ENCODE peak calls at places on chromosomes 3 and 15, in five cellular contexts. O is A549, A is glutamatergic neuron, K is colonic mucosa, F is esophagus squamous epithelium. M is an unnamed sample.

GRCh38 chr15:40594429-40594836 is 384 bp downstream of the KNL1 start:
- DNase-seq in F (no peak), K (peak), O (peak), A (peak), M (peak)

GRCh38 chr15:97168704-97169475 is 791.6 kb upstream of the ARRDC4 start:
- DNase-seq in F (no peak), O (no peak), A (no peak), K (no peak), M (no peak)

GRCh38 chr3:113105980-113106379 is 105.4 kb upstream of the BOC start:
- DNase-seq in K (no peak), A (no peak), O (no peak), F (no peak), M (no peak)

GRCh38 chr3:32797776-32798175 is 20.0 kb upstream of the TRIM71 start:
- DNase-seq in F (no peak), O (no peak), A (no peak), K (no peak), M (no peak)

GRCh38 chr15:82882250-82882928 is 70.1 kb downstream of the HOMER2 start:
- DNase-seq in A (no peak), O (no peak), K (no peak), F (no peak), M (no peak)

GRCh38 chr3:195401959-195402358 is 40.9 kb downstream of the ACAP2 start:
- DNase-seq in A (no peak), F (no peak), O (no peak), K (no peak), M (no peak)

GRCh38 chr3:55770077-55770476 is 283.0 kb upstream of the WNT5A start:
- DNase-seq in K (no peak), O (peak), F (no peak), A (no peak), M (no peak)

GRCh38 chr3:53938645-53939044 is 47.0 kb upstream of the SELENOK start:
- DNase-seq in K (peak), F (no peak), A (peak), O (peak), M (peak)

GRCh38 chr3:8733332-8734094 is at the start of gene CAV3:
- DNase-seq in O (no peak), F (no peak), A (no peak), K (no peak), M (no peak)

DNA sequence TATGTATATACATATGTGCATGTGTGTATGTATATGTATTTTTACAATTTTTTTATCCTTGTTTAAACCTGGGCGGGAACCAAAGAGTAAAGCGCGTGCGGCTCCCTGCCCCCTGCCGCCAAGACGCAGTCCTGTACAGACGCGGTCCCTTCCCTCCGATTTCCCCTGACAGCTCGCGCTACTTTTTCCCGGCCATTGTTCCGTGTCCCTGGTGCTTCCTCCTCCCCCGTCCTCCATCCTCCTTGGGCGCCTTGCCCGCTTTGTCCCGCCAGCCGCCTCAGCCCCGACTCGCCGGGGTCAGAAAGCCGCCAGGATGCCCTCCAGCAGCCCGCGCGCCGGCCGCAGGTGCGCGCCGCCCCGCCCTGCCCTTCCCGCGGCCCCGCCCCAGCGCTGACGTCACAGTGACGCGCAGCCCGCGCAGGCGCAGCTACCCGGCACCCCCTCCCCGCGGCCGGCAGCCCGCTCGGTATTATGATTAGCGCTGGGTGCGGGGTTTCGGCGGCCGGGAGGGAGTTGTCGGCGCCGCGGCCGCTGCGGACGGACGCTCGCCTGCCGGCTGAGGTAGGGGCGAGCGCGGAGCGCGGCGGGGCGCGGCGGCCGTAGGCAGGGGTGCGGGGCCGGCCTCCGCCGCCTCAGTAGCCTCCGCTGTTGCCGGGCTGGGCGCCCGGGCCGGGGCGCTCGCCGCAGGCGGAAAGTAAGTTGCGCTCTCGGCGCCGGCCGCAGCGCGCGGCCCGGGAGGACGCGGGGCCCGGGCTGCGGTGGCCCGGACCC is at the start of gene SNRK:
- DNase-seq in O (peak), A (peak), K (peak), F (peak), M (peak)
- TF ChIP-seq CTCF in O (no peak), A (no peak), K (no peak), F (no peak), M (peak)

GRCh38 chr3:97821810-97822775 is at the start of gene CRYBG3:
- DNase-seq in K (peak), F (peak), O (peak), A (peak), M (peak)
- TF ChIP-seq CTCF in K (peak), F (no peak), O (peak), A (no peak), M (peak)

GRCh38 chr3:151660890-151661289 is 72.8 kb upstream of the AADACL2 start:
- DNase-seq in K (no peak), O (no peak), F (no peak), A (no peak), M (no peak)
- TF ChIP-seq CTCF in K (no peak), O (peak), F (no peak), A (no peak), M (no peak)

GRCh38 chr3:172987268-172987667 is 153.8 kb downstream of the SPATA16 start:
- DNase-seq in O (peak), A (no peak), F (no peak), K (no peak), M (no peak)

GRCh38 chr3:172980849-172981248 is 160.2 kb downstream of the SPATA16 start:
- DNase-seq in K (no peak), A (no peak), O (no peak), F (no peak), M (no peak)

GRCh38 chr3:172981407-172981983 is 159.5 kb downstream of the SPATA16 start:
- DNase-seq in O (no peak), F (no peak), A (no peak), K (no peak), M (no peak)

GRCh38 chr3:172984938-172985337 is 156.1 kb downstream of the SPATA16 start:
- DNase-seq in K (no peak), F (no peak), O (no peak), A (no peak), M (no peak)

GRCh38 chr3:172982731-172983364 is 158.2 kb downstream of the SPATA16 start:
- DNase-seq in K (no peak), A (no peak), F (no peak), O (peak), M (no peak)
- TF ChIP-seq CTCF in K (no peak), A (no peak), F (no peak), O (peak), M (peak)

DNA sequence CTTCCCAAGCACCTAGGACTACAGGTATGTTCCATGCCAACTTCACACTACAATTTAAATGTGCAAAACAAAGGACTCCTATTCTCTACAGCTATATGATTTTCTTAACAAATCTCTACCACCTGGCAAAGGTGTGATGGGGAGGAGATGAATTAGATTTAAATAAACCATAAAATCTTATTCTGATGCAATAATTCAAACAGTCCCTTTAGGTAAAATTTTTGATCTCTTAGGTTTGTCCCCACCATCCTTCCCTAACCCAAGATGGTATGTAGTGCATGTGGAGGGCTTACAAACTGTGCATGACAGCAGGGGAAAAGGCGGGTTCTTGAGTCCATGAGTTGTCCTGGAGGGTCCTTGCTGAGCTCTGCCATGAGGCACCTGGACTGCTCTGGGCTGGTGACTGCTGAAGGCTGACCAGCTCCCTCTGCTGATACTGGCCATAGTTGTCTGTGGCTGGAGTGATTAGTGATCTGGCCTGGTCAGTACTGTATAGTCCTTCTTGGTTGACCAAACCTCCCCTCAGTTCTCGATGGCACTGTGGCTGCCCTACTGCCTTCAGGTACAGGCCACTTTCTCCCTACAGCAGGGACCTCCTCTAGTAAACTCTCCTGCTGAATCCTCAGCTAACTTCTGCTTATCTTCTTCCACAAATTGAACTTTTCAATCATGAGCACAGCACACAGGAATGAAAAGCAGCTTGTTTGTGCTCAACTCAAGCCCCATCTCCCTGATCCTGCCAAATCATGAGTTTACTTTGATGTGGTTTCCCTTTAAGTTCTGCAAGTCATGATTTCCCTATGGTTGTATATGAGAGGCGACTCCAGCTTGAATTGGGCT is 30.1 kb downstream of the CFAP161 start:
- DNase-seq in A (no peak), O (peak), K (no peak), F (no peak), M (no peak)
- TF ChIP-seq CTCF in A (no peak), O (no peak), K (no peak), F (no peak), M (no peak)

M was measured in neural crest cell.